ENCODE peak calls at places on chromosomes 12 and 14, in four cellular contexts. One of them, this sample, is unnamed.

GRCh38 chr14:100715332-100715731 is 11.4 kb upstream of the DLK1 start:
- DNase-seq in B cell: no peak
- DNase-seq in tibial nerve: no peak
- DNase-seq in H9: no peak
- DNase-seq in this sample: no peak

GRCh38 chr14:85359505-85359904 is 170.4 kb upstream of the FLRT2 start:
- DNase-seq in B cell: no peak
- DNase-seq in tibial nerve: no peak
- DNase-seq in H9: no peak
- DNase-seq in this sample: no peak

GRCh38 chr12:89238593-89238992 is 113.7 kb downstream of the DUSP6 start:
- DNase-seq in B cell: no peak
- DNase-seq in tibial nerve: no peak
- DNase-seq in H9: no peak
- DNase-seq in this sample: no peak

GRCh38 chr12:24750263-24750662 is 198.6 kb downstream of the BCAT1 start:
- DNase-seq in B cell: no peak
- DNase-seq in tibial nerve: no peak
- DNase-seq in H9: no peak
- DNase-seq in this sample: no peak

GRCh38 chr14:69713127-69713800 is 53.7 kb upstream of the SRSF5 start:
- DNase-seq in B cell: no peak
- DNase-seq in tibial nerve: no peak
- DNase-seq in H9: peak
- DNase-seq in this sample: no peak

GRCh38 chr12:13167226-13167625 is 29.3 kb upstream of the EMP1 start:
- DNase-seq in B cell: no peak
- DNase-seq in tibial nerve: no peak
- DNase-seq in H9: no peak
- DNase-seq in this sample: no peak

GRCh38 chr12:119589087-119589486 is 4.5 kb upstream of the TMEM233 start:
- DNase-seq in B cell: no peak
- DNase-seq in tibial nerve: no peak
- DNase-seq in H9: no peak
- DNase-seq in this sample: no peak

GRCh38 chr14:33404054-33404453 is 465.4 kb downstream of the NPAS3 start:
- DNase-seq in B cell: no peak
- DNase-seq in tibial nerve: no peak
- DNase-seq in H9: no peak
- DNase-seq in this sample: peak

GRCh38 chr12:45369065-45369464 is 153.2 kb downstream of the ANO6 start:
- DNase-seq in B cell: no peak
- DNase-seq in tibial nerve: no peak
- DNase-seq in H9: no peak
- DNase-seq in this sample: peak

GRCh38 chr14:73758392-73759182 is 44.4 kb upstream of the PNMA1 start:
- DNase-seq in B cell: peak
- DNase-seq in tibial nerve: no peak
- DNase-seq in H9: peak
- DNase-seq in this sample: no peak

GRCh38 chr14:68510951-68511726 is 281.7 kb downstream of the ZFP36L1 start:
- DNase-seq in B cell: no peak
- DNase-seq in tibial nerve: no peak
- DNase-seq in H9: no peak
- DNase-seq in this sample: no peak

GRCh38 chr12:56115329-56115728 is 1.1 kb upstream of the RPL41 start:
- DNase-seq in B cell: no peak
- DNase-seq in tibial nerve: no peak
- DNase-seq in H9: peak
- DNase-seq in this sample: no peak

GRCh38 chr12:92654929-92655328 is 47.9 kb upstream of the PLEKHG7 start:
- DNase-seq in B cell: no peak
- DNase-seq in tibial nerve: no peak
- DNase-seq in H9: no peak
- DNase-seq in this sample: no peak

GRCh38 chr12:77591959-77592358 is 238.7 kb upstream of the NAV3 start:
- DNase-seq in B cell: no peak
- DNase-seq in tibial nerve: no peak
- DNase-seq in H9: peak
- DNase-seq in this sample: no peak

GRCh38 chr12:124764870-124765570 is 98.6 kb downstream of the SCARB1 start:
- DNase-seq in B cell: no peak
- DNase-seq in tibial nerve: peak
- DNase-seq in H9: no peak
- DNase-seq in this sample: peak

GRCh38 chr14:91380116-91380515 is 37.5 kb downstream of the CCDC88C start:
- DNase-seq in B cell: no peak
- DNase-seq in tibial nerve: no peak
- DNase-seq in H9: no peak
- DNase-seq in this sample: no peak

GRCh38 chr12:9651265-9651729 is 18.2 kb upstream of the CLEC2D start:
- DNase-seq in B cell: peak
- DNase-seq in tibial nerve: no peak
- DNase-seq in H9: no peak
- DNase-seq in this sample: peak

GRCh38 chr12:131979606-131980005 is 29.9 kb downstream of the EP400 start:
- DNase-seq in B cell: no peak
- DNase-seq in tibial nerve: no peak
- DNase-seq in H9: no peak
- DNase-seq in this sample: no peak

GRCh38 chr14:99779751-99780150 is 13.5 kb upstream of the EML1 start:
- DNase-seq in B cell: no peak
- DNase-seq in tibial nerve: no peak
- DNase-seq in H9: no peak
- DNase-seq in this sample: no peak

GRCh38 chr14:79554816-79555215 is 656.5 kb downstream of the DIO2 start:
- DNase-seq in B cell: no peak
- DNase-seq in tibial nerve: no peak
- DNase-seq in H9: no peak
- DNase-seq in this sample: no peak

GRCh38 chr14:93331375-93332031 is 1.3 kb downstream of the BTBD7 start:
- DNase-seq in B cell: no peak
- DNase-seq in tibial nerve: no peak
- DNase-seq in H9: no peak
- DNase-seq in this sample: no peak

GRCh38 chr12:6346235-6346832 is 4.5 kb upstream of the TNFRSF1A start:
- DNase-seq in B cell: no peak
- DNase-seq in tibial nerve: no peak
- DNase-seq in H9: no peak
- DNase-seq in this sample: no peak

GRCh38 chr12:8088574-8088973 is 6.5 kb downstream of the NECAP1 start:
- DNase-seq in B cell: peak
- DNase-seq in tibial nerve: no peak
- DNase-seq in H9: no peak
- DNase-seq in this sample: no peak

GRCh38 chr12:80053048-80053790 is 46.1 kb upstream of the OTOGL start:
- DNase-seq in B cell: no peak
- DNase-seq in tibial nerve: peak
- DNase-seq in H9: no peak
- DNase-seq in this sample: peak

GRCh38 chr12:43210437-43211197 is 341.4 kb downstream of the ADAMTS20 start:
- DNase-seq in B cell: peak
- DNase-seq in tibial nerve: no peak
- DNase-seq in H9: no peak
- DNase-seq in this sample: no peak

GRCh38 chr12:63889236-63889635 is 44.7 kb downstream of the SRGAP1 start:
- DNase-seq in B cell: no peak
- DNase-seq in tibial nerve: no peak
- DNase-seq in H9: no peak
- DNase-seq in this sample: peak

GRCh38 chr14:33469898-33470297 is 481.0 kb downstream of the EGLN3 start:
- DNase-seq in B cell: no peak
- DNase-seq in tibial nerve: no peak
- DNase-seq in H9: no peak
- DNase-seq in this sample: no peak

GRCh38 chr12:109944975-109945374 is 44.9 kb downstream of the TCHP start:
- DNase-seq in B cell: no peak
- DNase-seq in tibial nerve: no peak
- DNase-seq in H9: peak
- DNase-seq in this sample: no peak

DNA sequence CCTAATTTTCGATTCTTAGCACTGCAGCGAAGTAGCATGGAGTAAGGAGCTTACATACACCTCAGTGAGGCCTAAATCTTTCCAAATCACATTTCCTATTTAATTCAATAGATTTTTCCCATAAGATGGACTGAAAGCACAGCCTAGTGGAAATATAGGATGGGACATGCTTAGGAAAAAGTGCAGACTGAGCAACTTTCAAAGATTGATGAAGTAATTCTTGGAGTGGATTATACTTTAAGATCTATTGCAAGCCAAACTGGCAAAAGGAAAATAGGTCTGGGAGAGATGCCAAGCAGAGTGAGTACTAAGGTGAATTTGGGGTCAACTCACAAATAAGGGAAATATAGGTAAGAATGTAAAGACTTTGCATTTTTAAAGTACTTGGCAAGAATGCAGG is 170.3 kb upstream of the FOXG1 start:
- DNase-seq in B cell: no peak
- DNase-seq in tibial nerve: no peak
- DNase-seq in H9: no peak
- DNase-seq in this sample: peak
- TF ChIP-seq CTCF in B cell: no peak
- TF ChIP-seq CTCF in tibial nerve: no peak
- TF ChIP-seq CTCF in H9: no peak
- TF ChIP-seq CTCF in this sample: peak

GRCh38 chr14:103999795-104000440 is 57.6 kb upstream of the RD3L start:
- DNase-seq in B cell: no peak
- DNase-seq in tibial nerve: no peak
- DNase-seq in H9: no peak
- DNase-seq in this sample: no peak

GRCh38 chr14:104003616-104004015 is 61.3 kb upstream of the RD3L start:
- DNase-seq in B cell: no peak
- DNase-seq in tibial nerve: no peak
- DNase-seq in H9: no peak
- DNase-seq in this sample: no peak

GRCh38 chr14:103997391-103997790 is 55.1 kb upstream of the RD3L start:
- DNase-seq in B cell: no peak
- DNase-seq in tibial nerve: no peak
- DNase-seq in H9: no peak
- DNase-seq in this sample: no peak

GRCh38 chr14:103998027-103998426 is 55.7 kb upstream of the RD3L start:
- DNase-seq in B cell: no peak
- DNase-seq in tibial nerve: no peak
- DNase-seq in H9: no peak
- DNase-seq in this sample: no peak

GRCh38 chr14:104001003-104001402 is 58.7 kb upstream of the RD3L start:
- DNase-seq in B cell: peak
- DNase-seq in tibial nerve: no peak
- DNase-seq in H9: no peak
- DNase-seq in this sample: no peak
- TF ChIP-seq CTCF in B cell: peak
- TF ChIP-seq CTCF in tibial nerve: peak
- TF ChIP-seq CTCF in H9: peak
- TF ChIP-seq CTCF in this sample: no peak

DNA sequence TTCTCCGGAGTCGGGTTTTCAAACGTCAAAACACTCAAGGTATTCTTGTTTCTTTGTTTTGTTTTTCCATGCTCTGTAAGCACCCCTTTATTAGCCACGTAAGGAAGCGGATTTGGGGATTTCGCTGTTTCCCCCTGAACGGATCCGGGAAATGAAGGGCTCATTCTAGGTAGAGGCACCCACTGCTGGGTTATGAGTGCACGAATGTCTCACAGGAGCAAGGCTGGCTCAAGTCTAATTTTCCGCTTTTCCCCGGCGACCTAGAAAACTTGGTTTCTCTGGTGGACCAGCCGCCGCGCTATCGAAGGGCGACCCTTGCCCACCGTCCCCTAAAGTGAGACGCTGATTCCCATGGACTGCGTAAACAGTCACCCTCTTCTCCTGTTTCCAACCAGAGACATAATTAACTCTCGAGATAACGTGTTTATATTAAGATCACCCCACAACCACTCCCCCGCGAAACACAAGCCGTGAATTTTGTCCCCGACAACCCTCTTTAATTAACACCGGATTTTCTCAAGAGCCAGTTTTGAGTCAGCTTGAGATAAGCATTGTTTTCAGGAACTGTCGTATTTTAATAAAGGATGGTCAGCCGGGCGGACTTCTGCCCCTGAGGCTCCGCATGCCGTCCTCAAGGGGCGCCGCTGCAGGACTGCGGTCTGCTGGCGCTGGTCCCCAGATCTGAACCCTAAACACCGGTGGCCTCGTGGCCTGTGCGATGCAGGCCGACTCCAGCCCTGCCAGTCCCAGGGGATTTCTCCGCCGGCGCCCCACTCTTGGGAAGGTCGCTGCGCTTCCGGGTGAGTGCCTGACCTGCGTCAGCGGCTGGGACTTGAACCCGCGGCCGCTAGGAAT is 523 bp upstream of the ABCC9 start:
- DNase-seq in B cell: no peak
- DNase-seq in tibial nerve: no peak
- DNase-seq in H9: peak
- DNase-seq in this sample: no peak
- TF ChIP-seq CTCF in B cell: no peak
- TF ChIP-seq CTCF in tibial nerve: no peak
- TF ChIP-seq CTCF in H9: peak
- TF ChIP-seq CTCF in this sample: peak

GRCh38 chr14:76551116-76551515 is 175.2 kb downstream of the ESRRB start:
- DNase-seq in B cell: no peak
- DNase-seq in tibial nerve: no peak
- DNase-seq in H9: no peak
- DNase-seq in this sample: no peak

GRCh38 chr14:76550534-76550933 is 174.6 kb downstream of the ESRRB start:
- DNase-seq in B cell: no peak
- DNase-seq in tibial nerve: no peak
- DNase-seq in H9: no peak
- DNase-seq in this sample: no peak

GRCh38 chr14:76551906-76552305 is 176.0 kb downstream of the ESRRB start:
- DNase-seq in B cell: no peak
- DNase-seq in tibial nerve: no peak
- DNase-seq in H9: peak
- DNase-seq in this sample: no peak

GRCh38 chr14:76541594-76542219 is 165.8 kb downstream of the ESRRB start:
- DNase-seq in B cell: no peak
- DNase-seq in tibial nerve: no peak
- DNase-seq in H9: no peak
- DNase-seq in this sample: no peak

DNA sequence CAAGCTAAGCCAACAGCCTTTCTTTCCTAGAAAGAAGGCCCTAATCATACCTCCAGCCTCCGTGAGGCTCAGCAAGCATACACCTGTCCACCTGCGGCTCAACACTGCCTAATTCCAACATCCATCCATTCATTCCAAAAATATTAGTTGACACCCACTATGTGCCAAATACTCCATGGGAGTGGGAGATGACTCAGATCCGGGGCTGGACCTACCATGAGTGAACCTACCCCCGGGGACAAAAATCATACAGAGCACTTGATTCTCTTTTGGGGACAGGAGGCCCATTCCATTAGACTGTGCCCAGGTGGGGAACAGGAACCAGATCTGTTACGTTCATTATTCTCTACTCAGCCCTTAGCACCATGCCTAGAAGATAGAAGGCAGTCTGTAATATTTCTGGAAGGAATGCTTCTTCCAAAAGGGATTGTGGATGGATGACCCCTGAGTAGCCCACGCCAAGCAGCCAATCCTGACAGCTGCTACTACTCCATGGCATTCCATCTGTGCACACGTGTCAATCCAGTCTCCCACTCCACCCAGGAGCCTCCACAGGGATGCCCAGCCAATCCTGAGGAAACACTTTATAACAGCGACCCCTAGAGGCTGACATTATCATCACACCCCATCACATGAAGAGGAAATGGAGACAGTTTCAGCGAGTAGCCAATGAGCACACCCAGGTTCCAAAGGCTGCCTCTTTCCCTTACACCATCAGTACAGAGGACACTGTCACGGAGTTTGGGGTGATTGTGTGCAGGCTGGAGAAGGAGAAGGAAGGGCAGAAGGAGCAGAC is 170.7 kb downstream of the ESRRB start:
- DNase-seq in B cell: no peak
- DNase-seq in tibial nerve: no peak
- DNase-seq in H9: peak
- DNase-seq in this sample: no peak
- TF ChIP-seq CTCF in B cell: peak
- TF ChIP-seq CTCF in tibial nerve: no peak
- TF ChIP-seq CTCF in H9: peak
- TF ChIP-seq CTCF in this sample: peak